ENCODE peak calls at places on chromosomes 13 and 19, in four cellular contexts. O is K562, V is GM12878, T is HepG2. U is an unnamed sample.

GRCh38 chr13:45799451-45799850 is 52.1 kb downstream of the SIAH3 start:
- DNase-seq in T (no peak), O (no peak), V (no peak), U (no peak)

GRCh38 chr13:109595466-109595865 is 190.9 kb downstream of the IRS2 start:
- DNase-seq in O (no peak), T (no peak), V (no peak), U (no peak)

GRCh38 chr19:27750697-27751391 is 1462.1 kb downstream of the UQCRFS1 start:
- DNase-seq in T (no peak), V (no peak), O (no peak), U (no peak)

GRCh38 chr19:39828634-39829032 is 5.3 kb downstream of the DYRK1B start:
- DNase-seq in T (no peak), O (no peak), V (no peak), U (no peak)

GRCh38 chr19:42386974-42387707 is 3.0 kb downstream of the CNFN start:
- DNase-seq in V (no peak), O (peak), T (peak), U (peak)

GRCh38 chr19:43574424-43575155 is 737 bp downstream of the XRCC1 start:
- DNase-seq in V (no peak), T (no peak), O (no peak), U (no peak)

GRCh38 chr13:55062662-55063061 is 2034.0 kb downstream of the OLFM4 start:
- DNase-seq in T (no peak), V (no peak), O (no peak), U (no peak)

GRCh38 chr13:85093808-85094207 is 705.4 kb downstream of the SLITRK6 start:
- DNase-seq in T (no peak), O (no peak), V (no peak), U (peak)

GRCh38 chr19:34962281-34962944 is 1.6 kb downstream of the ZNF792 start:
- DNase-seq in O (peak), T (peak), V (no peak), U (no peak)
- TF ChIP-seq TARDBP in O (no peak), T (peak), V (no peak), U (no peak)

GRCh38 chr19:3335431-3336350 is 30.7 kb upstream of the NFIC start:
- DNase-seq in V (no peak), T (no peak), O (no peak), U (no peak)
- TF ChIP-seq FOXK2 in V (no peak), T (no peak), O (no peak), U (no peak)

GRCh38 chr19:2554856-2555255 is 78.9 kb downstream of the GADD45B start:
- DNase-seq in T (peak), O (no peak), V (no peak), U (no peak)

GRCh38 chr19:2553510-2553909 is 77.6 kb downstream of the GADD45B start:
- DNase-seq in O (no peak), V (no peak), T (no peak), U (no peak)

GRCh38 chr19:2551172-2551863 is 75.4 kb downstream of the GADD45B start:
- DNase-seq in O (no peak), T (no peak), V (no peak), U (no peak)

GRCh38 chr19:2551864-2552185 is 75.9 kb downstream of the GADD45B start:
- DNase-seq in V (no peak), O (no peak), T (no peak), U (no peak)

DNA sequence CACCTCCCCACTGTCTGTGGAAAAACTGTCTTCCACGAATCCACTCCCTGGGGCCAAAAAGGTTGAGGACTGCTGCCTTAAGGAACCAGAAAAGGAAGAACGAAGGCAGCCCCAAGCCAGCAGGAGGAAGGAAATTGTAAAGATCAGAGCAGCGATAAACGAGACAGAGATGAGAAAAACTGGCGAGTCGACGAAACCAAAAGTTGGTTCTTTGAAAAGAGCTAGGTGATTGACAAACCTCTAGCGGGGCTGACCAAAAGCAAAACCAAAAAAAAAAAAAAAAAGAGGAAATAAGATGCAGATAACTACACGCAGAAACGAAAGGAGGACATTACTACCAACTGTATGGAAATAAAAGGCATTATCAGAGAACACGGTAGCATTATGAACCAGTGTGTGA is 76.9 kb downstream of the GADD45B start:
- DNase-seq in V (peak), T (no peak), O (no peak), U (no peak)
- TF ChIP-seq TARDBP in V (no peak), T (no peak), O (no peak), U (no peak)

GRCh38 chr13:24182703-24183081 is 22.2 kb downstream of the SPATA13 start:
- DNase-seq in O (no peak), T (peak), V (no peak), U (no peak)

GRCh38 chr13:24178847-24179845 is 18.6 kb downstream of the SPATA13 start:
- DNase-seq in V (no peak), T (no peak), O (no peak), U (no peak)

GRCh38 chr13:24181991-24182702 is 21.6 kb downstream of the SPATA13 start:
- DNase-seq in T (peak), V (no peak), O (no peak), U (no peak)

GRCh38 chr13:24183741-24184182 is 23.2 kb downstream of the SPATA13 start:
- DNase-seq in V (no peak), O (no peak), T (peak), U (no peak)

DNA sequence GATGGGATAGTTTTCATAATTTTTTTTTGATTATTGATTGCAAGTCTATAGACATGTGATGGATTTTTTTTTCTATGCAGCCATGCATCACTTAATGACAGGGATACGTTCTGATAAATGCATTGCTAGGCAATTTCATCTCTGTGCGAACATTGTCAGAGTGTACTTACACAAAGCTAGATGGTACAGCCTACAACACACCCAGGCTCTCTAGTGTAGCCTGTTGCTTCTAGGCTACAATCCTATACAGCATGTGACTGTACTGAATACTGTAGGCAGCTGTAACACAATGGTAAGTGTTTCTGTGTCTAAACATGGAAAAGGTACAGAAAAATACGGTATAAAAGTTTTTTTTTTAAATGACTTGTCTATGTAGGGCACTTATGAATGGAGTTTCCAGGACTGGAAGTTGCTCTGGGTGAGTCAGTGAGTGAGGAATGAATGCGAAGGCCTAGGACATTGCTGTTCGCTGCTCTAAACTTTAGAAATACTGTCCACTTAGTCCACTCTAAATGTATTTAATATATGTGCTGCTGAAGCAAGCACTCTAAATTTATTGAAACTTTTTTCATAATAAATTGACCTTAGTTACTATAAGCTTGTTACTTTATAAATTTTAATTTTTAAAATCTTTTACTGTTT is 20.3 kb downstream of the SPATA13 start:
- DNase-seq in V (no peak), O (no peak), T (no peak), U (no peak)
- TF ChIP-seq FOXK2 in V (no peak), O (no peak), T (no peak), U (no peak)

DNA sequence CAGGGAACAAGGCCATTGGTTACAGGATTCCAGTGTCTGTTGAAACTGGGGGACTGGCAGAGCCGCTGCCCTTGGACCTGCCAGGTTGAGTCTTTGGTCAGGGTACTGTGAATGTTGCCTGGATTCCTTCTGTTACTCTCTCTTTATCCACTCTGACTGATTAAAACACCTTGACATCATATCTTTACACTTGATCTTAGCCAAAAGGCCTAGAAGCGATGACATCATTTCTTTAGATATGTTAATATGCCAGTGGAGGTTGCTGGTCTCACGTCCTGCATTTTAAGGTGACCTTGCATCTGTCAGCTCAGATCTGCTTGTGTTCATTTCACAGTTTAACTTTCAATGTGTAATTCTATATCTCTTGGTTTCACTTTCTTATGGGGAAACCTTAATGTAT is 9.2 kb downstream of the GPATCH1 start:
- DNase-seq in T (no peak), V (no peak), O (no peak), U (no peak)
- TF ChIP-seq TARDBP in T (no peak), V (no peak), O (no peak), U (no peak)

DNA sequence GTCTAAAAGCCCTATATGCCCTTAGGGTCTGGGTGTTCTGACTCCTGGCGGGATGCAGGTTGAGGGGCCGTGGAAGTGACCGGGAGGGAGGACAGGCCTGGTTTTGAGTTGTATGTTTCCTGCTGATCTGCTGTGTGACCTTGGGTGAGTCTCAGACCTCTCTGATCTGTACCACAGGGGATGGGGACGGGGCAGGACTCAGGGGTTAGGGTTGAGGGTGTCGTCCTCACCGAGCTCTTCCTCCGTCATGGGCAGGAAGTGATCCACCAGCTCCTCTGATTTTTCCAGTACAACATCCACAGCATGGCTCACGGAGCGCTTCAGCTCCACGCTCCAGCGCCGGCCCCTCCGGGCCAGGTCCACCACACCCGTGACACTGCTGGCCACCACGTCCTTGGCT is 6.2 kb downstream of the PLIN5 start:
- DNase-seq in V (no peak), O (no peak), T (no peak), U (no peak)
- TF ChIP-seq FOXK2 in V (no peak), O (no peak), T (no peak), U (no peak)

DNA sequence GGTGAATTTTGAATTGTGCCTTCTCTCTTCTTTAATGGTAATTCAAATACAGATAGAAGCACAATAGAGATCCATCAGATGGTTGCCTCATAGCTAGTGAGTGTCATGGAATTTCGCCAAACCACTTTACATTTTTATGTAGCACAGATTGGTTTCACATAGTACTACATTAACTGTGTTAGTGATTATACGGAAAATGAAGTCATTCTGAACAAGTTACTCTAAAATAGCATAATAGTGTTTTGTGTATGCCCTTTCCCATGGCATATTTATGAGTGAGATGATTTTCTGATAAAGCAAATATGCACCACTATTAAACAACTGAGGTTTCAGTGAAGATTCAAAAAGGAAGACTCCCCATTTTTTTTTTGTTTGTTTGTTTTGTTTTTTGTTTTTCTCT is 1623.5 kb downstream of the PCDH9 start:
- DNase-seq in V (no peak), O (no peak), T (no peak), U (no peak)
- TF ChIP-seq TARDBP in V (no peak), O (no peak), T (no peak), U (no peak)

GRCh38 chr13:87999141-87999765 is 328.1 kb downstream of the SLITRK5 start:
- DNase-seq in O (no peak), V (no peak), T (no peak), U (no peak)

GRCh38 chr13:88000239-88000638 is 329.1 kb downstream of the SLITRK5 start:
- DNase-seq in O (no peak), T (no peak), V (no peak), U (peak)

GRCh38 chr13:88000787-88001186 is 329.6 kb downstream of the SLITRK5 start:
- DNase-seq in O (no peak), T (no peak), V (no peak), U (no peak)

GRCh38 chr13:87999791-88000190 is 328.6 kb downstream of the SLITRK5 start:
- DNase-seq in V (no peak), T (no peak), O (no peak), U (peak)

DNA sequence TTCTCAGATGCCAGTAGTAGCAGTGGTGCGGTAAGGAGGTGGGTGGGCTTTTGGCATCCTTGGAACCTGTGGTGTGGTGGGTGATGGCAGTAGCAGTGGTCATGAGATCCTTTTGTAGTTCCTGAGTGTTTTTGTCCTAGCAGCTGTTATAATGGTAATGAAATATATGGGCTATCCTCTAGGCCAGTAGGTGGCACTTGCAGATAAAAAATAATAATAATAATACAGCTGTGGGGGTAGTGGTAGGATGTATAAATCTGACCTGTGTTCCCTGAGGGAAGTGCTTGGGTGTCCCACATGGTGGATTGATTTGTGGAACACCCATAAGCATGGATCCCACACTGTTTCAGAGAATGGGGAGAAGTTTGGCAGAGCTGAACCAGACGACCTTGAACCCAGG is 334.0 kb downstream of the SLITRK5 start:
- DNase-seq in T (no peak), O (no peak), V (no peak), U (no peak)
- TF ChIP-seq FOXK2 in T (no peak), O (no peak), V (no peak), U (no peak)

GRCh38 chr19:16449330-16449961 is 22.3 kb downstream of the EPS15L1 start:
- DNase-seq in T (no peak), O (no peak), V (peak), U (no peak)

GRCh38 chr19:16446108-16447014 is 25.4 kb downstream of the EPS15L1 start:
- DNase-seq in T (no peak), V (peak), O (no peak), U (no peak)

GRCh38 chr19:16444273-16444597 is 27.5 kb downstream of the EPS15L1 start:
- DNase-seq in T (no peak), V (no peak), O (no peak), U (no peak)

GRCh38 chr19:16445238-16446107 is 26.3 kb downstream of the EPS15L1 start:
- DNase-seq in V (peak), O (no peak), T (peak), U (no peak)

GRCh38 chr19:16447015-16447384 is 24.8 kb downstream of the EPS15L1 start:
- DNase-seq in T (peak), O (peak), V (peak), U (no peak)
- TF ChIP-seq TARDBP in T (no peak), O (no peak), V (no peak), U (no peak)

GRCh38 chr19:28963481-28964245 is 249.3 kb downstream of the UQCRFS1 start:
- DNase-seq in T (no peak), V (no peak), O (no peak), U (no peak)

GRCh38 chr19:28964500-28964899 is 248.5 kb downstream of the UQCRFS1 start:
- DNase-seq in O (no peak), T (no peak), V (no peak), U (no peak)

GRCh38 chr19:28960586-28960985 is 252.4 kb downstream of the UQCRFS1 start:
- DNase-seq in T (no peak), V (no peak), O (no peak), U (no peak)

GRCh38 chr19:28961772-28962500 is 251.0 kb downstream of the UQCRFS1 start:
- DNase-seq in T (no peak), V (no peak), O (no peak), U (no peak)

DNA sequence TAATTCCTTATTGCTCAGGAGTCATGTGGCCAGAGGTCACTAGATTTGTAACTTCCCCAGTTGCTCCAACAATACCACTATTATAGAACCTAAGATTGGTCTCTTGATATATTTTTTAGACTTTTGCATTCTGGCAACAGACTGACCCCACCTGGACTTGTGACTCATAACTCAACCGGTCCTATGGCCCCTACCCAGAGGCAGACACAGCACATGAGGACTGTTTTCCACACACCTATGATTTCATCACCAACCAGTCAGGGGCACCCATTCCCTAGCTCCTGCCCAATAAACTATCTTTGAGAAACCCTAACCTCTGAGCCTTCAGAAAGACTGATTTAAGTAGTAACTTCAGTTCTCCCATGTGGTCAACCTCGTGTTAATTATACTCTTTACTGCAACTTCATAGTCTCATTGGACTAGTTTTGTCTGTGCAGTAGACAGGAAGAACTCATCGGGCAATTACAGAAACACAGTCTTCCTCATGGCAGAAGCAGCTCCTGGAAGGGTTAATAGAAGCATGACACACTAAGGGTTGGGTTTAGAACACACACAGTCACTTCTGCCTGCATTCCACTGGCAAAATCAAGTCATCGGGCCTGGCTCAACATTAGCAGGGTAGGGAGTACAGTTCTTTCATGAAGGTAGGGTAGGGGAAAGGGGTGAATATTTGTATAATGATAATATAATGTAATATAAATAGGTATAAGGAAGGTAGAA is 251.8 kb downstream of the UQCRFS1 start:
- DNase-seq in O (no peak), V (no peak), T (no peak), U (no peak)
- TF ChIP-seq FOXK2 in O (no peak), V (no peak), T (no peak), U (no peak)

U was measured in HEK293T.